ENCODE peak calls at places on chromosome 14, in five cellular contexts. J, N, W, O and V are unnamed samples.

GRCh38 chr14:104900639-104901512 is 23.8 kb upstream of the PLD4 start:
- DNase-seq in J (no peak), N (no peak), W (no peak), O (no peak), V (no peak)

GRCh38 chr14:69794791-69795190 is 2.2 kb downstream of the SLC10A1 start:
- DNase-seq in J (no peak), N (no peak), W (no peak), O (no peak), V (no peak)

GRCh38 chr14:104585966-104586702 is 6.6 kb downstream of the C14orf180 start:
- DNase-seq in J (no peak), N (no peak), W (no peak), O (no peak), V (no peak)

GRCh38 chr14:100893228-100893601 is 10.3 kb downstream of the RTL1 start:
- DNase-seq in J (no peak), N (no peak), W (no peak), O (no peak), V (no peak)

GRCh38 chr14:71726639-71727085 is 205.6 kb upstream of the RGS6 start:
- DNase-seq in J (no peak), N (no peak), W (no peak), O (no peak), V (no peak)

GRCh38 chr14:23095196-23096108 is at the start of gene C14orf119:
- DNase-seq in J (peak; percentile 98), N (peak; percentile 99), W (peak; percentile 100), O (peak; percentile 99), V (peak; percentile 100)

GRCh38 chr14:52551696-52552062 is 626 bp downstream of the TXNDC16 start:
- DNase-seq in J (no peak), N (no peak), W (peak; percentile 32), O (peak; percentile 7), V (no peak)

GRCh38 chr14:104293851-104294627 is 155.7 kb downstream of the KIF26A start:
- DNase-seq in J (peak; percentile 23), N (no peak), W (no peak), O (no peak), V (peak; percentile 35)

GRCh38 chr14:99412122-99413061 is 68.3 kb downstream of the SETD3 start:
- DNase-seq in J (no peak), N (no peak), W (no peak), O (no peak), V (peak; percentile 91)

GRCh38 chr14:96309128-96309906 is 53.3 kb downstream of the BDKRB1 start:
- DNase-seq in J (peak; percentile 13), N (no peak), W (peak; percentile 39), O (no peak), V (no peak)

GRCh38 chr14:36091096-36091495 is 85.4 kb downstream of the PTCSC3 start:
- DNase-seq in J (peak; percentile 89), N (peak; percentile 23), W (peak; percentile 98), O (no peak), V (no peak)

GRCh38 chr14:102594514-102595175 is 2.2 kb downstream of the RCOR1 start:
- DNase-seq in J (peak; percentile 93), N (peak; percentile 66), W (peak; percentile 70), O (peak; percentile 72), V (peak; percentile 85)

GRCh38 chr14:76446921-76447320 is 71.0 kb downstream of the ESRRB start:
- DNase-seq in J (no peak), N (no peak), W (no peak), O (no peak), V (no peak)

GRCh38 chr14:26389646-26390508 is 208.0 kb downstream of the NOVA1 start:
- DNase-seq in J (no peak), N (no peak), W (no peak), O (no peak), V (no peak)

GRCh38 chr14:70887207-70888150 is 19.8 kb upstream of the PCNX1 start:
- DNase-seq in J (no peak), N (peak; percentile 71), W (no peak), O (no peak), V (no peak)

GRCh38 chr14:103023881-103024473 is 33.4 kb downstream of the CDC42BPB start:
- DNase-seq in J (no peak), N (no peak), W (no peak), O (no peak), V (no peak)

GRCh38 chr14:105013150-105013787 is 7.6 kb downstream of the CDCA4 start:
- DNase-seq in J (no peak), N (no peak), W (no peak), O (no peak), V (no peak)

GRCh38 chr14:95477411-95478089 is 38.9 kb downstream of the SYNE3 start:
- DNase-seq in J (no peak), N (no peak), W (no peak), O (no peak), V (no peak)

GRCh38 chr14:78022059-78022458 is 148.1 kb upstream of the NRXN3 start:
- DNase-seq in J (peak; percentile 38), N (peak; percentile 25), W (peak; percentile 54), O (peak; percentile 72), V (peak; percentile 90)

GRCh38 chr14:65496178-65496993 is 83.9 kb downstream of the FUT8 start:
- DNase-seq in J (no peak), N (no peak), W (no peak), O (no peak), V (no peak)
- TF ChIP-seq JUNB in J (no peak), N (peak; percentile 34), W (no peak), O (no peak), V (no peak)

GRCh38 chr14:91477388-91477787 is 32.7 kb downstream of the PPP4R3A start:
- DNase-seq in J (no peak), N (no peak), W (no peak), O (no peak), V (no peak)
- TF ChIP-seq JUNB in J (no peak), N (no peak), W (no peak), O (no peak), V (no peak)

DNA sequence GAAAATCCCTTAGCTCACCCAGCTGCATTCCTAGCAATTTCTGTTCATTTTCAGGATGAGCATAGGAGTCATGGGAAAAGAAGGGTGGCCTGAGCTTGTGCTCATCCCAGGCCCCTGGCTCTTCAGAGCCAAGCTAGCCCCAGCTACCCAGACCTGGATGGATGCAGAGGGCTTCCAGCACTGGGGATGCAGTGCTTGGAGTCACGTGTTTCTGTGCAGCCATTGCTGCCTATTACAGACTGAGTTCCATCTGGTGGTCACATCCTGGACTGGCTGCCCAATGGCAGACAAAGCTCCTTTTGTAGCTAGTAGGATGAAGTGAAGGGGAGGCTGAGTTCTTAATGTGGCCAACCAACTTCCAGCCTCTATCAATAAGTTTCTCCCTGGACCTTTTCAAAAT is 54.2 kb upstream of the JDP2 start:
- DNase-seq in J (no peak), N (no peak), W (no peak), O (no peak), V (no peak)
- TF ChIP-seq JUNB in J (no peak), N (no peak), W (no peak), O (no peak), V (no peak)

DNA sequence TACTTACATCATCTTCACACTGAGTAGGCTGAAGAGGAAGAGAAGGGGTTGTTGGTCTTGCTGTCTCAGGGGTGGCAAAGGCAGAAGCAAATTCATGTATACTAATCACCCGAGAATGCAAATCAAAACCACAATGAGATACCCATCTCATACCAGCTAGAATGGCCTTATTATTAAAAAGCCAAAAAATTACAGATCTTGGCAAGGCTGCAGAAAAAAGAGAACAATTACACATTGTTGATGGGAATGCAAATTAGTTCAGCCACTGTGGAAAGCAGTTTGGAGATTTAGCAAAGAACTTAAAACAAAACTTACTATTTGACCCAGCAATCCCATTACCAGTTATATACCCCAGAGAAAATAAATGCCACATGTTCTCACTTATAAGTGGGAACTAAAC is 154.9 kb downstream of the SEC23A start:
- DNase-seq in J (no peak), N (no peak), W (no peak), O (no peak), V (no peak)
- TF ChIP-seq JUNB in J (no peak), N (no peak), W (no peak), O (no peak), V (no peak)

GRCh38 chr14:63949696-63950095 is 96.9 kb downstream of the SYNE2 start:
- DNase-seq in J (no peak), N (no peak), W (no peak), O (no peak), V (no peak)
- TF ChIP-seq JUNB in J (no peak), N (no peak), W (no peak), O (no peak), V (no peak)

DNA sequence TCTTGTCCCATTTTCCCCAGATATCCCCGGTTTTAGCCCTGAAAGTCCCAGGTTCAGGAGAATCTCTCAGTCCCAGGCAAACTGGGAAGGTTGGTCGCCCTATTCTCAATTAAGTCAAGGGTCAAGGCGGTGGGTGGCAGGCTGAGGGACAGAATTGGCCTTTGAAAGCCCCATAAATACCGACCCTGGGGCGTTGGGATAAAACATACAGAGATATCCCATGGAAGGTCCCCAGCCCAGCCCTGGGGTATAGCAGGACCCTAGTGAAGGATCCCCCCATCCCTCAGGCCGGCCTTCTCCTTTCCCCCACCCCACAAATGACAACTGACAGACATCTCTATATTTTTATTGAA is 70.3 kb downstream of the PRIMA1 start:
- DNase-seq in J (no peak), N (no peak), W (no peak), O (no peak), V (no peak)
- TF ChIP-seq JUNB in J (no peak), N (no peak), W (no peak), O (no peak), V (no peak)

DNA sequence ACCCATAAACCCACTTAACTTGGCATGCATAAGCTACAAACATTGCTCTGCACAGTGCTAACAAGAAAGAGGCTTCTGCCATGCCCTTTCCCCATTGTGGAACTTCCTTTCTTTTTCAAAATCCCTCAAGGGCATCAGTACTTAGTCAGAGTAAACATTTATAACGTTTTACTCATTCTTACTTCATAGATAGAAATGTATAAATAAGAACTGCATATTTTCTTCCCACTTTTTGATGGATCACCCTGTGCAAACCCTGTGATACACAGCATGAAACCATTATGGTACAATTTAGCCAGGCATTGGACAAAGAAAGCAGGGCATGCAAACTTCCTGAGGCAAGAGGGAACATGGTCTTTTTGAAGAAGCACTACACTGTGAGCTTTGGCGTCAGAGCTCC is 113.8 kb upstream of the FOXG1 start:
- DNase-seq in J (peak; percentile 13), N (no peak), W (no peak), O (no peak), V (no peak)
- TF ChIP-seq JUNB in J (peak; percentile 40), N (no peak), W (no peak), O (no peak), V (no peak)